ENCODE peak calls at places on chromosomes 11 and 22, in five cellular contexts. J is bronchial epithelial cell, S is trophoblast cell, G is cardiac muscle cell, Y is mesendoderm. Q is an unnamed sample.
A peak's percentile ranks its signal among the peaks of the same experiment; 100 is the strongest.

GRCh38 chr11:104609297-104609696 is 289.0 kb downstream of the CASP12 start:
- DNase-seq in S (peak; percentile 50), Y (peak; percentile 82), G (peak; percentile 85), J (peak; percentile 46), Q (peak; percentile 43)

GRCh38 chr22:27241430-27242110 is 560.0 kb downstream of the MN1 start:
- DNase-seq in J (no peak), Y (no peak), G (peak; percentile 64), S (no peak), Q (no peak)

GRCh38 chr11:130535530-130535929 is 87.1 kb downstream of the ADAMTS15 start:
- DNase-seq in J (peak; percentile 59), S (no peak), Y (no peak), G (no peak), Q (no peak)

GRCh38 chr11:96279421-96280290 is 63.3 kb downstream of the MAML2 start:
- DNase-seq in G (peak; percentile 44), J (peak; percentile 89), Y (no peak), S (peak; percentile 40), Q (no peak)

GRCh38 chr11:77806415-77806814 is 14.1 kb downstream of the RSF1 start:
- DNase-seq in G (no peak), Y (no peak), S (no peak), J (no peak), Q (no peak)

GRCh38 chr11:117984471-117984870 is 1.7 kb upstream of the IL10RA start:
- DNase-seq in G (no peak), J (peak; percentile 12), Y (no peak), S (peak; percentile 59), Q (no peak)

GRCh38 chr11:88553204-88553603 is 215.7 kb upstream of the CTSC start:
- DNase-seq in S (no peak), G (no peak), Y (no peak), J (no peak), Q (no peak)

GRCh38 chr22:33326540-33327295 is 268.5 kb upstream of the SYN3 start:
- DNase-seq in G (no peak), J (no peak), Y (peak; percentile 44), S (no peak), Q (no peak)

GRCh38 chr11:94511932-94512781 is at the start of gene C11orf97:
- DNase-seq in Y (peak; percentile 89), J (no peak), G (peak; percentile 56), S (peak; percentile 68), Q (peak; percentile 86)

GRCh38 chr11:64755681-64756361 is 4.0 kb downstream of the PYGM start:
- DNase-seq in G (no peak), Y (no peak), S (no peak), J (no peak), Q (peak; percentile 51)

GRCh38 chr22:42431401-42432019 is 693 bp downstream of the NFAM1 start:
- DNase-seq in J (no peak), Y (no peak), G (no peak), S (no peak), Q (no peak)
- H3K4me3 ChIP-seq in J (no peak overlapping the region), Y (no peak overlapping the region), G (no peak overlapping the region), S (no peak overlapping the region), Q (no peak overlapping the region)

GRCh38 chr11:8693555-8693954 is 11.0 kb downstream of the RPL27A start:
- DNase-seq in Y (no peak), G (no peak), S (no peak), J (no peak), Q (peak; percentile 26)
- H3K36me3 ChIP-seq in Y (peaks cover 2% of the 10 kb centered on the region), G (peaks cover 43% of the 10 kb centered on the region), S (peaks cover 35% of the 10 kb centered on the region), J (peaks cover 14% of the 10 kb centered on the region), Q (peaks cover 16% of the 10 kb centered on the region)

DNA sequence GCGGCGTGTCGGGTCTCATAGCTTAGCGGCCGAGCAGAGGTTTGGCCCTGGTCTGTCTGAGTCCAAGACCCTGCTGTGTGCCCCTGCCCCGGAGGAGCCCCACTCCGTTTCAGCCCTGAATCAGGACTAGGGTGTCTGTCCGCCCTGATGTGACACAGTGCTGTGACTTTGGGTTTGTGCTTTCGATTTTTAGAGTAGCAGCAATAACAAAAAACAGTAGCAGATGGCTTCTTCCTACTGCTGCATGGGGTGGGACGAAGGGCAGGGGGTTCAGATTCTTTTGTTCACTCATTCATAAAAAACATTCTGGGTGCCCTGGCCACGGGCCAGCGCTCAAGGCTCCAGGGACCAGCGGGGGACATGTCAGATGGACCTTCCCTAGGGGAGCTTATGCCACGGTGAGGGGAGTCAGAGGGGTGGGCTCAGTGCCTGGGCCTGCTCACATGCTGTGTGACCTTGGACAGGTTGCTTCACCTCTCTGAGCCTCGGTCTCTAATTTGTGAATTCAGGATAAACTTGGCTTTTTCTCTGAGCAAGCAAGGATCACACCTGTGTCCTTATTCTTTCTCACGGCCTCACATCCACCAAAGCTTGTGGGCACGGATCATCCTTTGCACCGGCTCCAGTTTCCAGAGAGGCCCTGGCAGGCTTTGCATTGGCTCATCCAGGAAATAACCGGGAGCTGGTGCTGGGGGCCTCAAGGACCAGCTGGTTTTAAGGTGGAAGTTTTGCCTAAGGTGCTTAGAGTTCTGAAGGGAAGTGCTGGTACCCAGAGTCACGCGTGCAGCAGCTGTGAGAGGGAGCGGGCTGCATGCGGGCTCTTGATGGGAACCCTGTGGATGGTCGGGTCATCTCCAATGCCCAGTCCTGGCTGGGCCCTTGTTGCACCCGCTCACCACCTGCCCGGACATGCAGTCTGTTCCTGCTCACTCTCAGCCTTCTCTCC is 24.4 kb upstream of the PRR5 start:
- DNase-seq in S (peak; percentile 91), G (no peak), Y (no peak), J (no peak), Q (no peak)
- H3K27me3 ChIP-seq in S (no peaks in the 10 kb centered on the region), G (no peaks in the 10 kb centered on the region), Y (no peaks in the 10 kb centered on the region), J (no peaks in the 10 kb centered on the region), Q (no peaks in the 10 kb centered on the region)

GRCh38 chr11:17406082-17406817 is 17.8 kb upstream of the KCNJ11 start:
- DNase-seq in G (no peak), S (no peak), Y (no peak), J (no peak), Q (no peak)
- H3K4me3 ChIP-seq in G (no peak overlapping the region), S (no peak overlapping the region), Y (no peak overlapping the region), J (no peak overlapping the region), Q (no peak overlapping the region)

DNA sequence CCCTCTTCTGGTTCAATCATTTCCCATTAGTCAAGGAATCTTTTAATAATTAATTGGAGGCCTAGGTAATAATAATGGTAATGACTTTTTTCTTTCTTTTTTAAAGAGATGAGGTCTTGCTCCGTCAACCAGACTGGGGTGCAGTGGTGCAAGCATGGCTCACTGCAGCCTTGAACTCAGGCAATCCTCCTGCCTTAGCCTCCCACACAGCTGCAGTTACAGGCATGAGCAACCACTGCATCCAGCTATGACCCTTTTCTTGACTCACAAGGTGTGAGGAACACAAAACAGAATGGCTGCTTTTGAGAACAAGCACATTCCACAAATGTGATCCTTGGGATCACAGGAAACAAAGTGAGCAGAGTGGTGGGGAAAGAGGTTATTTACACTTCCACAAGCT is 3.6 kb downstream of the POLDIP3 start:
- DNase-seq in G (peak; percentile 26), Y (no peak), J (peak; percentile 10), S (no peak), Q (no peak)
- H3K36me3 ChIP-seq in G (no peaks in the 10 kb centered on the region), Y (peaks cover 2% of the 10 kb centered on the region), J (peaks cover 8% of the 10 kb centered on the region), S (peaks cover 5% of the 10 kb centered on the region), Q (peaks cover 4% of the 10 kb centered on the region)

GRCh38 chr11:1827095-1827797 is 7.5 kb upstream of the SYT8 start:
- DNase-seq in Y (no peak), S (no peak), G (peak; percentile 92), J (peak; percentile 64), Q (peak; percentile 50)
- H3K27me3 ChIP-seq in Y (no peaks in the 10 kb centered on the region), S (no peaks in the 10 kb centered on the region), G (no peaks in the 10 kb centered on the region), J (no peaks in the 10 kb centered on the region), Q (no peaks in the 10 kb centered on the region)

GRCh38 chr11:66292543-66293332 is 1.0 kb downstream of the TMEM151A start:
- DNase-seq in Y (no peak), G (no peak), J (no peak), S (no peak), Q (peak; percentile 45)
- H3K4me3 ChIP-seq in Y (no peak overlapping the region), G (no peak overlapping the region), J (no peak overlapping the region), S (no peak overlapping the region), Q (peak overlapping the region; percentile 49)